ENCODE peak calls at places on chromosomes 11 and 22, in five cellular contexts. X is suprapubic skin, C is transverse colon, R is A549, D is tibial nerve. F is an unnamed sample.
A peak's percentile ranks its signal among the peaks of the same experiment; 100 is the strongest.

GRCh38 chr11:60950933-60951610 is 904 bp downstream of the SLC15A3 start:
- DNase-seq in D (no peak), X (no peak), C (no peak), R (no peak), F (no peak)

GRCh38 chr22:50529416-50530279 is at the start of gene TYMP:
- DNase-seq in X (no peak), R (no peak), D (peak; percentile 45), C (peak; percentile 90), F (peak; percentile 86)

GRCh38 chr11:86246293-86246675 is 1.7 kb downstream of the EED start:
- DNase-seq in D (no peak), C (no peak), X (no peak), R (no peak), F (no peak)

GRCh38 chr22:49291169-49291568 is 536.5 kb downstream of the BRD1 start:
- DNase-seq in C (no peak), R (no peak), X (peak; percentile 60), D (no peak), F (no peak)

GRCh38 chr11:69563946-69564780 is 76.8 kb upstream of the CCND1 start:
- DNase-seq in X (peak; percentile 37), C (no peak), D (no peak), R (no peak), F (peak; percentile 35)

GRCh38 chr22:37739611-37740049 is 42.8 kb downstream of the TRIOBP start:
- DNase-seq in D (no peak), C (no peak), X (no peak), R (no peak), F (no peak)

GRCh38 chr11:78916759-78917158 is 342.1 kb upstream of the NARS2 start:
- DNase-seq in R (no peak), C (no peak), X (no peak), D (no peak), F (no peak)

GRCh38 chr11:118928870-118929495 is 3.3 kb upstream of the BCL9L start:
- DNase-seq in C (no peak), D (no peak), R (peak; percentile 64), X (peak; percentile 88), F (peak; percentile 88)

GRCh38 chr11:132944557-132944920 is 587.8 kb downstream of the OPCML start:
- DNase-seq in D (no peak), C (no peak), R (no peak), X (no peak), F (no peak)

GRCh38 chr11:130600139-130600538 is 151.7 kb downstream of the ADAMTS15 start:
- DNase-seq in X (no peak), C (no peak), D (no peak), R (no peak), F (no peak)

DNA sequence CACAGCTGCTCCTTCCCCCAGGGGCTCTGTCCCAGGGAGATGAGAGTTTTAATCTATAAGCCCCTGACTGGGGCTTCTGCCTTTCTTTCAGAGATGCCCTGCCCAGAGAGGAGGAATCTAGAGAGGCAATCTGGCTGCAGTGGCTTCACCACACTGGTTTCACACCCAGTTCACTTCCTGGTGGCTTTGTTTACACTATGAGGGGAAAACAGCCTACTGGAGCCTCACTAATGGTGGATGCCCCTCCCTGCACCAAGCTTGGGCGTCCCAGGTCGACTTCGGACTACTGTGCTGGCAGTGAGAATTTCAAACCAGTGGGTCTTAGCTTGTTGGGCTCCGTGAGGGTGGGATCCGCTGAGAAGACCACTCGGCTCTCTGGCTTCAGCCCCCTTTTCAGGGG is 21.5 kb upstream of the MMP1 start:
- DNase-seq in D (no peak), X (no peak), R (no peak), C (no peak), F (peak; percentile 50)
- H3K4me3 ChIP-seq in D (no peak overlapping the region), X (no peak overlapping the region), R (no peak overlapping the region), C (no peak overlapping the region), F (no peak overlapping the region)

DNA sequence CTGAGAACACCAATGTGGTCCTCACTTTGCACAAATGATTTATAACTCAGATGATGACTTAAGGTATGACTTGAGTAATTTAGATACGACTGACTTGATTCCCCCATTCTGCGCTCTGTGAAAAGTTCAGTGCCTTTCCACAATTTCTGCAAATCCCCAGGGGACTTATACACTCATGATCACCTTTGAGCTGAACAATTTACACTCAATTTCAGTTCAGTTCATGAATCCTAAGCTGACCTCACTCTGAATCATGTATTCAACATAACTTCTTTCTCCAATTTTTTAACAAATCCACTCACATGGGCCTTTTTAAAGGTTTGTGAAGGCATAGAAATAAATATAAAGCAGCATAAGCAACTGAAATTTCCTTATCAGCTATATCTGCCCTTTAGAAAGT is 274.2 kb downstream of the FAM76B start:
- DNase-seq in R (no peak), X (no peak), C (no peak), D (no peak), F (no peak)
- H3K4me1 ChIP-seq in R (peaks cover 18% of the 10 kb centered on the region), X (peaks cover 33% of the 10 kb centered on the region), C (no peaks in the 10 kb centered on the region), D (peaks cover 20% of the 10 kb centered on the region), F (no peaks in the 10 kb centered on the region)

GRCh38 chr22:42304021-42304790 is 33.8 kb upstream of the TCF20 start:
- DNase-seq in R (no peak), C (no peak), D (no peak), X (no peak), F (no peak)
- TF ChIP-seq EP300 in R (no peak), C (no peak), D (no peak), X (no peak), F (no peak)

GRCh38 chr11:45724145-45724544 is 58.7 kb upstream of the CHST1 start:
- DNase-seq in D (no peak), X (no peak), C (no peak), R (no peak), F (no peak)
- H3K4me3 ChIP-seq in D (no peak overlapping the region), X (no peak overlapping the region), C (no peak overlapping the region), R (no peak overlapping the region), F (no peak overlapping the region)

GRCh38 chr11:96194571-96194970 is 148.4 kb downstream of the MAML2 start:
- DNase-seq in C (no peak), D (no peak), R (no peak), X (no peak), F (no peak)
- H3K4me1 ChIP-seq in C (peaks cover 4% of the 10 kb centered on the region), D (peaks cover 62% of the 10 kb centered on the region), R (peaks cover 2% of the 10 kb centered on the region), X (peaks cover 31% of the 10 kb centered on the region), F (peaks cover 6% of the 10 kb centered on the region)

GRCh38 chr11:16336721-16337120 is 19.6 kb downstream of the SOX6 start:
- DNase-seq in D (no peak), C (no peak), R (no peak), X (no peak), F (no peak)
- TF ChIP-seq EP300 in D (no peak), C (no peak), R (no peak), X (no peak), F (no peak)

DNA sequence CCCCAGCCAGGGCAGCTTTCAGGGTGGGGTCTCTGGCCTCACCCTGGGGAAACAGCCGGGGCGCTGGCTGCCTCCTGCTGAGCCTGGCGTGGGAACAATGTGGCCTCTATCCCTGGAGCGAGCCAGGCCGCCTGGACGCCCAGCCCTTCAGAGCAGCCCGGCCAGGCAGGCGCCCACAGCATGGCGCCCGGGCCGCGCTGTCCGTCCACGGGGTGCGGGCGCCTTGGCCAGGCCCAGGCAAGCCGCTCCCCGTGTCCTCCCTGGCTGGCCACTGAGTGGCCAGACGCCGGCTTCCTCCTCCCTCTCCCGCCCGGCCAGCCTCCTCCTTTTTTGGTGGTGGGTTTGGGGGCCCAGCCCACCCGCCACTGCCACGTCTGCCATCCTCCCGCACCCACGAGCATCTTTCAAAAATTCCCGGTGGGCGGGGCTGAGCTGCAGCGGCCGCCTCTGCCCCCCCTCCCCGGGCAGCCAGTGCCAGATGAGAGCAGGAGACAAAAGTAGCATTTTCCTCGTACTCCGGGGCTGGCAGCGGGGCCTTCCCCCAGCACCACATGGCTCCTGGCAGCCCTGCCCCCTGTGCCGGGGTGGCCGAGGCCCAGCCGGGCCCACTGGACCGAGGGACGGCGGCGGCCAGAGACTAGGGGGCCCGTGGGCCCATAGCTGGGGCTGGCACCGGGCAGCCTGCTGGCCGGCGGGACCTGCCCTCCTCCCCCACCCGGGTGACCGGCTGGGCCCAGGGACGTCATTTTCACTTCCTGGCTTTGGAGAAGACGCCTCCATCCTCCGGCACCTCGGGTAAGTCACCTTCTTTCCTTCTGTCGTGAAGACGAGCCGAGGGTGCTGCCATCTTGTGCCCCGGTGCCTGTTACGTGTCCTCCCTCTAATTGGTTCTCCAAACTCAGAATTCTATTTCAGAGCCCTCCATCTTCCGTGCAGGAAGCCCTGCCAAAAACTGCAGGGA is 70.2 kb upstream of the PPARA start:
- DNase-seq in R (peak; percentile 93), C (peak; percentile 60), D (peak; percentile 81), X (peak; percentile 89), F (peak; percentile 95)
- H3K4me3 ChIP-seq in R (peak overlapping the region; percentile 52), C (peak overlapping the region; percentile 24), D (peak overlapping the region; percentile 38), X (peak overlapping the region; percentile 79), F (peak overlapping the region; percentile 46)